ENCODE peak calls at places on chromosomes 12 and 14, in five cellular contexts. Q is neural progenitor cell, P is body of pancreas, J is Panc1, G is upper lobe of right lung. R is an unnamed sample. For H3K4me1, the result is how much of the 10 kb centered on the place peaks cover.

GRCh38 chr14:36300337-36300736 is 20.1 kb downstream of the MBIP start:
- DNase-seq in Q (no peak), J (no peak), P (no peak), G (no peak), R (no peak)

GRCh38 chr12:538731-539539 is 79.2 kb downstream of the B4GALNT3 start:
- DNase-seq in Q (no peak), G (peak), J (no peak), P (peak), R (no peak)

GRCh38 chr12:11040162-11040561 is 9.0 kb upstream of the TAS2R31 start:
- DNase-seq in P (no peak), J (no peak), G (no peak), Q (no peak), R (no peak)

GRCh38 chr12:120960657-120961056 is 17.7 kb upstream of the HNF1A start:
- DNase-seq in Q (no peak), G (no peak), P (no peak), J (no peak), R (no peak)

GRCh38 chr12:6277982-6278438 is 32.5 kb upstream of the PLEKHG6 start:
- DNase-seq in G (peak), J (no peak), Q (no peak), P (peak), R (peak)

GRCh38 chr12:131542351-131542750 is 168.5 kb upstream of the SFSWAP start:
- DNase-seq in Q (no peak), J (no peak), P (no peak), G (no peak), R (no peak)

GRCh38 chr14:23153891-23154796 is 29.3 kb downstream of the SLC7A8 start:
- DNase-seq in Q (peak), J (no peak), P (peak), G (peak), R (peak)

GRCh38 chr12:93785262-93786010 is 108.3 kb downstream of the CRADD start:
- DNase-seq in P (peak), G (no peak), Q (peak), J (peak), R (no peak)

GRCh38 chr14:72555609-72556000 is 338.3 kb downstream of the DPF3 start:
- DNase-seq in P (no peak), Q (no peak), G (no peak), J (no peak), R (no peak)

GRCh38 chr14:50395448-50395847 is 1.2 kb downstream of the CDKL1 start:
- DNase-seq in Q (no peak), J (no peak), P (peak), G (no peak), R (no peak)

GRCh38 chr14:19873178-19873577 is 1.8 kb upstream of the OR4K2 start:
- DNase-seq in Q (no peak), P (no peak), J (no peak), G (no peak), R (no peak)

GRCh38 chr14:88218119-88218915 is 104.8 kb downstream of the KCNK10 start:
- DNase-seq in G (no peak), J (no peak), P (no peak), Q (no peak), R (no peak)

GRCh38 chr12:116263431-116263830 is 14.1 kb downstream of the MED13L start:
- DNase-seq in J (no peak), G (no peak), Q (no peak), P (no peak), R (no peak)
- H3K4me1 ChIP-seq in J (half or more), G (half or more), Q (half or more), P (half or more), R (under half)

GRCh38 chr12:112595415-112595814 is 176.7 kb downstream of the PTPN11 start:
- DNase-seq in P (no peak), G (no peak), Q (no peak), J (no peak), R (no peak)
- TF ChIP-seq CTCF in P (no peak), G (no peak), Q (no peak), J (no peak), R (no peak)

GRCh38 chr14:30993071-30993470 is 32.4 kb upstream of the AP4S1 start:
- DNase-seq in P (no peak), J (no peak), Q (no peak), G (no peak), R (no peak)

GRCh38 chr14:30988509-30988908 is 36.9 kb upstream of the AP4S1 start:
- DNase-seq in J (no peak), Q (no peak), G (no peak), P (no peak), R (no peak)

GRCh38 chr14:30994681-30995620 is 30.5 kb upstream of the AP4S1 start:
- DNase-seq in P (no peak), G (no peak), Q (no peak), J (no peak), R (no peak)

GRCh38 chr14:30990766-30991165 is 34.7 kb upstream of the AP4S1 start:
- DNase-seq in P (no peak), J (no peak), Q (no peak), G (no peak), R (no peak)

DNA sequence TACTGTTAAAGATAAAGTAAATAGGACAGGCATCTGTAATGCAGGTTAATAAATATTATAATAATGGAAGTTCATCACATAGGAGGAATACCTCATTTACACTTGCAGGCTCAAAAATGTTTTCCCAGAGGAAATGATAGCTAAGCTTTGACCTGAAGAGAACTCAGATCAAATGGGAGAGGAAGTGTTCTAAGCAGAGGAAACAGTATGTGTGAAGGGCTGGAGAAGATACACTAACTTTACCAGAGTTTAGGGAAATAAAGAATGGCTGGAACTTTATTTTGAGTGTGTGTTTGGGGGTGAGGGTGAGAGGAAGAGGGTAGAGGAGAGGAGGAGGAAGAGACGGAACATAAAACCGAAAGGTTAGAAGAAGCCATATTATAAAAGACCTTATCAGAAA is 34.0 kb upstream of the AP4S1 start:
- DNase-seq in Q (no peak), P (no peak), G (no peak), J (no peak), R (no peak)
- H3K4me1 ChIP-seq in Q (under half), P (under half), G (under half), J (under half), R (under half)

DNA sequence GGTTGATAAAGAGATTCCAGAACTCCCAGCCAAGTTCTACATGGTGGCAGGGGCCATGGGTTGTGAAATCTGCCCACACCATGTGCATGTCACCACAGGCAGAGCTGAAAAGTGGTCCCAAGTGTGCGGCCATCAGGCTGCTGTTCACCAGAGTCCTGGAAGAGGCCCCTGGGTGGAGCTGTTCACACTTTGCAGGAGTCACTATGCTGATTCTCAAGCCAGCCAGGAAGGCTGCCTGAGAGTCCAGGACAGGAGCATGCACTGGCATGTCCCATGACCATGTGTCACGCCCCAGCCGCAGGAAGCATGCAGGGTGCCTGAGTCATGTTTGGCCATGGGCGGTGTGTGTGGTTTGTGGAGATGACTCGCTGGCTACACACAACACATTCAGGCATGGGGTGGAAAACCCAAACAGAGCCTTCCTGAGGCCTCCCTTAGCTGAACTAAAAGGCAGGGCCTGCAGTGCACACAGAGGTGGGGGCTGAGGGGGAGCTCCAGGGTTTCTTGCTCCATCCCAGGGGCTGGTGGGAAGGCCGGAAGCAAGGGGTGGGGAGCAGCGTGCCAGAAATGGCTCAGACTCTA is 19.5 kb downstream of the ABCB9 start:
- DNase-seq in P (peak), Q (peak), J (peak), G (peak), R (peak)
- TF ChIP-seq CTCF in P (no peak), Q (no peak), J (no peak), G (peak), R (no peak)

GRCh38 chr14:67411820-67412421 is at the start of gene PLEK2:
- DNase-seq in J (no peak), Q (no peak), P (peak), G (peak), R (peak)

GRCh38 chr14:67416810-67417209 is 4.8 kb upstream of the PLEK2 start:
- DNase-seq in G (no peak), P (no peak), Q (no peak), J (no peak), R (no peak)

GRCh38 chr14:67411375-67411774 is 590 bp downstream of the PLEK2 start:
- DNase-seq in P (no peak), G (no peak), Q (no peak), J (no peak), R (no peak)

GRCh38 chr14:67416085-67416484 is 4.1 kb upstream of the PLEK2 start:
- DNase-seq in G (no peak), P (peak), J (no peak), Q (no peak), R (no peak)

DNA sequence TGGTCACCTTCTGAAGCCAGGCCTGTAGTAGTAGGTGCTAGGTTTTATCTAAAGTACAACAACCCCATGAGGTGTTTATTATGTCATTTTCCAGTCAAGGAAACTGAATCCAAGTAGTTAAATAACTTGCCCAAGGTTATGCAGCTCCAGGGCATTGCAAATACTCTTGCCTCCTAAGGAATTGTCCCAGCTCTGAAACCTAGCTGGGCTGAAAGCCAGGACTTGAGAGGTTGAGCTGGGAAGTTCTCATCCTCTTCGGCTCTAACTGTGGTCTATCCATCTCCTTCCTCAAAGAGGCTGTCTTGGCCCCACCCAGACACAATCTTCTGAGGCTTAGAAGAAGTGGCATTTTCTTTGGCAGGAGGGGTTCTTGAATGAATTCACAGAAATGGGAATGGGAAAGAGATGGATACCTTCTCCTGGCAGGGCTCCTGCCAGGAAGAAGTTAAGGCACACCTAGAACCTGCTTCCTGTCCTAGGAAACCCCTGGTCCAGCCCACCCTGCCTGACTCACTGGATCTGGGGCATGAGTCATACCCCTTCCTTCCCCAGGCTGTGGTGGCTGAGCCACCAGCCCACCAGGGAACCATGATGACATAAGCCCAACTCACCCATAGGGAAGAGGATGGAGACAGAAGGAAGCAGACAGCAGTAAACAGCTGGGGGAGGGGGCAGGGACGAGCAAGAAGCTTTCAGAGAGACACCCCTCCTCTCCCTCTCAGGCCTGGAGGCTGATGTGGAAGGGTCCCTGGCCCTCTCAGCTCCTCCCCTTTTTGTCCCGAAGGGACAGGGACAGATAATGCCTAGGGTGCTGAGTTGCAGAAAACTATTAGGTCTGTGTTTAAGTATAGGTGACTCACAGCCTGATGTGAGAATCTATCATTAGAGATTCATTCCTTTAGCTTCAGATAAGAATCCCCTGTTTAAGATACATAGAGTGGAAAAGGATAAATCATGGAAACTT is 2.1 kb upstream of the PLEK2 start:
- DNase-seq in G (no peak), J (no peak), Q (no peak), P (peak), R (no peak)
- H3K4me1 ChIP-seq in G (under half), J (under half), Q (under half), P (under half), R (under half)

GRCh38 chr14:103724116-103724515 is 8.5 kb downstream of the ZFYVE21 start:
- DNase-seq in P (peak), J (no peak), G (no peak), Q (no peak), R (no peak)
- TF ChIP-seq CTCF in P (no peak), J (no peak), G (peak), Q (no peak), R (no peak)

GRCh38 chr12:116266631-116267349 is 10.7 kb downstream of the MED13L start:
- DNase-seq in J (no peak), G (no peak), P (no peak), Q (no peak), R (no peak)

GRCh38 chr12:116265361-116266128 is 11.9 kb downstream of the MED13L start:
- DNase-seq in Q (no peak), G (no peak), P (no peak), J (no peak), R (no peak)

GRCh38 chr12:116264525-116265070 is 12.9 kb downstream of the MED13L start:
- DNase-seq in J (no peak), Q (peak), P (no peak), G (no peak), R (no peak)

GRCh38 chr12:116267948-116268347 is 9.5 kb downstream of the MED13L start:
- DNase-seq in J (no peak), P (no peak), Q (no peak), G (no peak), R (no peak)

DNA sequence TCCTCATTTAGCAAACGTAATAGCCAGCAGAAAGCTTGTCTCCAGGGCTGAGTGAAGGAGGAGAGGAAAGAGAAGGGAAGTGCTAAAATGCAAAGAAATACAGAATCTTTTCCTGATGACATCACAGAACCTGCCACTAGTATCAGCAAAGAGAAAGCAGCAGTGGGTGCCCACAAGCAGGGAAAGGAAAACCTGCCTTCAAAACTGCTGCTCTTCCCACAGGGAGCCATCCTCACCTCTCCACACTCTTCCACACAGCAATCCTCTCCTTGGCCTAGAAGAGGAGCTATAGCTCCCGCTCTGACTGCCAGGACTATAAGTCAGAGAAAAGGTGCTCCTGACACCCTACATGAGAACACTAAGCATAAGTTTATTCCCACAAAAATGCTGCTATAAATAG is 11.3 kb downstream of the MED13L start:
- DNase-seq in Q (peak), J (no peak), P (no peak), G (no peak), R (no peak)
- H3K4me1 ChIP-seq in Q (half or more), J (half or more), P (half or more), G (half or more), R (under half)

GRCh38 chr14:78083837-78084236 is 86.3 kb upstream of the NRXN3 start:
- DNase-seq in Q (no peak), J (no peak), G (no peak), P (no peak), R (no peak)

GRCh38 chr14:78086342-78086741 is 83.8 kb upstream of the NRXN3 start:
- DNase-seq in P (no peak), Q (no peak), G (no peak), J (no peak), R (no peak)

GRCh38 chr14:78075610-78076277 is 94.4 kb upstream of the NRXN3 start:
- DNase-seq in J (no peak), P (no peak), Q (no peak), G (no peak), R (no peak)

DNA sequence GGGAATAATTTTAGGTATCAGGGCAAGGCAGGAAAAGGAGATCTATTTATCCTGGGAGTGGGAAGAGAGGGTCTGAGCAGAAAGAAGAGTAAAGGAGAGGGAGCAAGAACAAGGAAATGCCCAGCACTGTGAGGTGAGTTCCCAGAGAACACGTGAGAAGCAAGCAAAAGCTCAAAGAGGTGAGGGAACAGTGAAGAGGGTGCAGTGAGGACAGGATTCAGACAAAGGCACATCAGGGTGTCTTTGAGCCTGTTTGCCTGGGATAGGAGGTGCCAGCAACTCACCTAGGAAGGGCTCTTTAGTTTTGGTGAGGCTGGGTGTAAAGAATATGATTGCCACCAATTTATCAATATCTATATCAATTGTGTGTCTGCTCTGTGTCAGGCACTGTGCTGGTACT is 88.9 kb upstream of the NRXN3 start:
- DNase-seq in J (no peak), G (no peak), P (no peak), Q (no peak), R (no peak)
- TF ChIP-seq CTCF in J (no peak), G (no peak), P (no peak), Q (no peak), R (no peak)

DNA sequence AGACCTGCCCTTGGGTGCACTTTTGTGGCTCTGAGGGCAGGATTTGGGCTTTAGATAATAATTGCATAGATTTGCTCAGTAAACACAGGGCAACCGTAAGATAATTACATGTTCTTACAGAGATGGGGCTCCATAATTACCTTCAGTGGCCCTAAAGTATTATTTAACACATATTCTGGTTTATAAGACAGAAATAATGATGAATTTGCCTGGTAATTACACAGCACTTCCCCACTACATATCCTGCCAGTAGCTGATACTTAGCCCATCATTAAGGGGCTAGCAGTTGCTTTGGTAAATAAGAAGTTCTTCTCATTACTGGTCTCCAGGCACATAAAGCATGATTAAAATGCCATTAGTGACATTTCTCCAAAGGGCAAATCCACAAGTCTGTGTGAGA is 158.7 kb downstream of the NUAK1 start:
- DNase-seq in Q (no peak), J (no peak), P (no peak), G (no peak), R (no peak)
- H3K4me1 ChIP-seq in Q (under half), J (under half), P (under half), G (under half), R (under half)

GRCh38 chr12:59916988-59917387 is 321.2 kb downstream of the SLC16A7 start:
- DNase-seq in G (no peak), P (no peak), J (no peak), Q (no peak), R (no peak)
- TF ChIP-seq CTCF in G (no peak), P (no peak), J (no peak), Q (no peak), R (no peak)

R was measured in left lung.